ENCODE peak calls at places on chromosomes 6 and 20, in four cellular contexts. One of them, this sample, is unnamed.

GRCh38 chr6:140684776-140685550 is 1310.5 kb upstream of the CITED2 start:
- DNase-seq in SK-MEL-5: no peak
- DNase-seq in naive thymus-derived CD8-positive, alpha-beta T cell: no peak
- DNase-seq in NCI-H748 treated with DMSO at 0.1 percent for 48 hours: peak
- DNase-seq in this sample: no peak

GRCh38 chr6:63821442-63821841 is 185.8 kb downstream of the PHF3 start:
- DNase-seq in SK-MEL-5: no peak
- DNase-seq in naive thymus-derived CD8-positive, alpha-beta T cell: no peak
- DNase-seq in NCI-H748 treated with DMSO at 0.1 percent for 48 hours: no peak
- DNase-seq in this sample: no peak

GRCh38 chr6:37628611-37629320 is 68.9 kb downstream of the MDGA1 start:
- DNase-seq in SK-MEL-5: no peak
- DNase-seq in naive thymus-derived CD8-positive, alpha-beta T cell: no peak
- DNase-seq in NCI-H748 treated with DMSO at 0.1 percent for 48 hours: no peak
- DNase-seq in this sample: no peak

GRCh38 chr20:49230575-49231211 is 11.5 kb downstream of the DDX27 start:
- DNase-seq in SK-MEL-5: no peak
- DNase-seq in naive thymus-derived CD8-positive, alpha-beta T cell: no peak
- DNase-seq in NCI-H748 treated with DMSO at 0.1 percent for 48 hours: no peak
- DNase-seq in this sample: no peak

GRCh38 chr6:108698593-108699289 is 138.0 kb downstream of the FOXO3 start:
- DNase-seq in SK-MEL-5: no peak
- DNase-seq in naive thymus-derived CD8-positive, alpha-beta T cell: no peak
- DNase-seq in NCI-H748 treated with DMSO at 0.1 percent for 48 hours: no peak
- DNase-seq in this sample: no peak

GRCh38 chr20:46296526-46297250 is 11.6 kb downstream of the CDH22 start:
- DNase-seq in SK-MEL-5: no peak
- DNase-seq in naive thymus-derived CD8-positive, alpha-beta T cell: no peak
- DNase-seq in NCI-H748 treated with DMSO at 0.1 percent for 48 hours: no peak
- DNase-seq in this sample: no peak

GRCh38 chr20:19993937-19994667 is 23.1 kb upstream of the NAA20 start:
- DNase-seq in SK-MEL-5: peak
- DNase-seq in naive thymus-derived CD8-positive, alpha-beta T cell: no peak
- DNase-seq in NCI-H748 treated with DMSO at 0.1 percent for 48 hours: no peak
- DNase-seq in this sample: no peak

GRCh38 chr20:64116541-64117423 is 9.4 kb upstream of the NPBWR2 start:
- DNase-seq in SK-MEL-5: no peak
- DNase-seq in naive thymus-derived CD8-positive, alpha-beta T cell: no peak
- DNase-seq in NCI-H748 treated with DMSO at 0.1 percent for 48 hours: no peak
- DNase-seq in this sample: no peak

GRCh38 chr20:58636396-58636982 is 14.6 kb upstream of the STX16 start:
- DNase-seq in SK-MEL-5: no peak
- DNase-seq in naive thymus-derived CD8-positive, alpha-beta T cell: no peak
- DNase-seq in NCI-H748 treated with DMSO at 0.1 percent for 48 hours: no peak
- DNase-seq in this sample: no peak

GRCh38 chr6:27894839-27895762 is 17.1 kb downstream of the OR2B2 start:
- DNase-seq in SK-MEL-5: peak
- DNase-seq in naive thymus-derived CD8-positive, alpha-beta T cell: no peak
- DNase-seq in NCI-H748 treated with DMSO at 0.1 percent for 48 hours: peak
- DNase-seq in this sample: peak

GRCh38 chr6:24486065-24486464 is 3.3 kb downstream of the GPLD1 start:
- DNase-seq in SK-MEL-5: no peak
- DNase-seq in naive thymus-derived CD8-positive, alpha-beta T cell: no peak
- DNase-seq in NCI-H748 treated with DMSO at 0.1 percent for 48 hours: no peak
- DNase-seq in this sample: no peak

GRCh38 chr6:161272600-161273355 is 1.1 kb downstream of the AGPAT4 start:
- DNase-seq in SK-MEL-5: no peak
- DNase-seq in naive thymus-derived CD8-positive, alpha-beta T cell: no peak
- DNase-seq in NCI-H748 treated with DMSO at 0.1 percent for 48 hours: peak
- DNase-seq in this sample: no peak

GRCh38 chr6:114301596-114302219 is 41.1 kb downstream of the HS3ST5 start:
- DNase-seq in SK-MEL-5: no peak
- DNase-seq in naive thymus-derived CD8-positive, alpha-beta T cell: no peak
- DNase-seq in NCI-H748 treated with DMSO at 0.1 percent for 48 hours: no peak
- DNase-seq in this sample: no peak

GRCh38 chr20:32807706-32808105 is 12.0 kb upstream of the MAPRE1 start:
- DNase-seq in SK-MEL-5: no peak
- DNase-seq in naive thymus-derived CD8-positive, alpha-beta T cell: no peak
- DNase-seq in NCI-H748 treated with DMSO at 0.1 percent for 48 hours: no peak
- DNase-seq in this sample: no peak

GRCh38 chr6:158561247-158561884 is 1.5 kb downstream of the TMEM181 start:
- DNase-seq in SK-MEL-5: no peak
- DNase-seq in naive thymus-derived CD8-positive, alpha-beta T cell: no peak
- DNase-seq in NCI-H748 treated with DMSO at 0.1 percent for 48 hours: no peak
- DNase-seq in this sample: no peak

GRCh38 chr6:17204548-17204947 is 76.6 kb upstream of the RBM24 start:
- DNase-seq in SK-MEL-5: no peak
- DNase-seq in naive thymus-derived CD8-positive, alpha-beta T cell: no peak
- DNase-seq in NCI-H748 treated with DMSO at 0.1 percent for 48 hours: no peak
- DNase-seq in this sample: no peak

GRCh38 chr6:37584654-37585522 is 85.2 kb upstream of the CCDC167 start:
- DNase-seq in SK-MEL-5: no peak
- DNase-seq in naive thymus-derived CD8-positive, alpha-beta T cell: no peak
- DNase-seq in NCI-H748 treated with DMSO at 0.1 percent for 48 hours: no peak
- DNase-seq in this sample: no peak

GRCh38 chr20:38108438-38109024 is 56.5 kb downstream of the TGM2 start:
- DNase-seq in SK-MEL-5: no peak
- DNase-seq in naive thymus-derived CD8-positive, alpha-beta T cell: no peak
- DNase-seq in NCI-H748 treated with DMSO at 0.1 percent for 48 hours: no peak
- DNase-seq in this sample: no peak

GRCh38 chr20:45419188-45420091 is 3.5 kb downstream of the PIGT start:
- DNase-seq in SK-MEL-5: no peak
- DNase-seq in naive thymus-derived CD8-positive, alpha-beta T cell: no peak
- DNase-seq in NCI-H748 treated with DMSO at 0.1 percent for 48 hours: peak
- DNase-seq in this sample: peak

GRCh38 chr20:50848341-50848808 is 53.5 kb downstream of the BCAS4 start:
- DNase-seq in SK-MEL-5: peak
- DNase-seq in naive thymus-derived CD8-positive, alpha-beta T cell: no peak
- DNase-seq in NCI-H748 treated with DMSO at 0.1 percent for 48 hours: no peak
- DNase-seq in this sample: no peak

GRCh38 chr6:145948328-145948727 is 15.8 kb downstream of the SHPRH start:
- DNase-seq in SK-MEL-5: no peak
- DNase-seq in naive thymus-derived CD8-positive, alpha-beta T cell: no peak
- DNase-seq in NCI-H748 treated with DMSO at 0.1 percent for 48 hours: no peak
- DNase-seq in this sample: no peak

GRCh38 chr6:7589221-7589620 is 777 bp upstream of the SNRNP48 start:
- DNase-seq in SK-MEL-5: no peak
- DNase-seq in naive thymus-derived CD8-positive, alpha-beta T cell: no peak
- DNase-seq in NCI-H748 treated with DMSO at 0.1 percent for 48 hours: no peak
- DNase-seq in this sample: no peak

GRCh38 chr6:127299522-127300240 is 33.0 kb downstream of the RNF146 start:
- DNase-seq in SK-MEL-5: no peak
- DNase-seq in naive thymus-derived CD8-positive, alpha-beta T cell: no peak
- DNase-seq in NCI-H748 treated with DMSO at 0.1 percent for 48 hours: no peak
- DNase-seq in this sample: no peak

GRCh38 chr6:20572288-20572687 is 38.0 kb downstream of the CDKAL1 start:
- DNase-seq in SK-MEL-5: no peak
- DNase-seq in naive thymus-derived CD8-positive, alpha-beta T cell: no peak
- DNase-seq in NCI-H748 treated with DMSO at 0.1 percent for 48 hours: peak
- DNase-seq in this sample: no peak